ENCODE peak calls at places on chromosomes 12 and 14, in four cellular contexts. J, K, G and F are unnamed samples. For H3K4me1, the result is how much of the 10 kb centered on the place peaks cover.

GRCh38 chr12:96258451-96258933 is 64.3 kb downstream of the ELK3 start:
- DNase-seq in J (peak), G (no peak), K (no peak), F (no peak)

GRCh38 chr12:122980192-122981035 is at the start of gene ARL6IP4:
- DNase-seq in K (peak), J (no peak), G (no peak), F (no peak)

GRCh38 chr12:98399532-98399931 is 115.9 kb upstream of the TMPO start:
- DNase-seq in G (no peak), J (no peak), K (no peak), F (no peak)

GRCh38 chr14:43184540-43184939 is 1322.5 kb downstream of the FSCB start:
- DNase-seq in K (no peak), J (no peak), G (no peak), F (no peak)

GRCh38 chr12:52924764-52925716 is 20.2 kb upstream of the KRT8 start:
- DNase-seq in K (no peak), G (no peak), J (peak), F (no peak)

GRCh38 chr14:24613241-24613640 is 3.8 kb upstream of the GZMH start:
- DNase-seq in G (no peak), K (no peak), J (no peak), F (no peak)

GRCh38 chr12:123891011-123891410 is 81.6 kb downstream of the CCDC92 start:
- DNase-seq in G (no peak), J (no peak), K (no peak), F (no peak)

GRCh38 chr14:38074754-38075153 is 132.9 kb upstream of the SSTR1 start:
- DNase-seq in J (no peak), K (no peak), G (no peak), F (no peak)

GRCh38 chr12:13666806-13667205 is 314.6 kb downstream of the GRIN2B start:
- DNase-seq in J (no peak), G (no peak), K (no peak), F (no peak)

GRCh38 chr12:24530689-24531088 is 418.2 kb downstream of the BCAT1 start:
- DNase-seq in G (no peak), J (no peak), K (no peak), F (no peak)
- H3K4me1 ChIP-seq in G (under half), J (under half), K (under half), F (under half)

GRCh38 chr14:63641473-63642228 is at the start of gene WDR89:
- DNase-seq in K (peak), J (peak), G (peak), F (peak)
- TF ChIP-seq CTCF in K (peak), J (peak), G (no peak), F (peak)

DNA sequence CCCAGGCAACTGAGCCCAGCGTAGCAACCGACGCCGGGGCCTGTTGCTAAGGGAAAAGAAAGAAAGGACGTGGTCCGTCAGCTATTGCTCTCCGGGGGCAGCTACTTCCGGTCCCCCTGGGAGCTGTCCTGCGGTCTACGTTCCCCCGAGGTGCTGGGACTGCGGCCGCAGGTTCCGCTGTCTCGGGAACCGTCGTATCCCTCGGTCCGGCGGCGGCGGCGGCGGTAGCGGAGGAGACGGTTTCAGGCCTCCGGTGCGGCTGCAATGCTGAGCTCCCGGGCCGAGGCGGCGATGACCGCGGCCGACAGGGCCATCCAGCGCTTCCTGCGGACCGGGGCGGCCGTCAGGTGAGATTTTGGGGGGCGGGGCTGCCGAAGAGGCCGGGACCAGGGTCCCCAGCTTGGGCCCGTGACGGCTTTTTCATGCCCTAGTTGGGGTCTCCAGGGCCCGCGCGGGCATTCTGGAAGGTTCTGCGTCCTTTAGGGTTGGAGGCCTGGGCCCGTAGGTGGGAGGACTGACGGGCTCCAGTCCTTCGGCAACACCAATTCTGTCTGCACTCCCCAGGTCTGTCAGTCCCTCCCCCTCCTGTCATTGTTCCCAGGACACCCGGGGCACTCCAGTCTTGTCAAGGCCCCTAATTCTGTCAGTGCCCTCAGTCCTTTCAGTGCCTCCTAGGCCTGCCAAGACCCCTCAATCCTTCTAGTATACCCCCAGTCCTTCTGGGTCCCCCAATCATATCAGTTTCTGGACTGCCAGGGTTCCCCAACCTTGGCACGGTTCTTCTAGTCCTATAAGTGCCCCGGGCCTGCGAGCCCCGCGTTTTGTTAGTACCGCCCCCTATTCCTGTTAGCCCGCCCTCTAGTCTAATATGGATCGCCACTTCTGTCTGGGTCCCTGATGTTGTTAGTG is at the start of gene USP30:
- DNase-seq in G (no peak), J (peak), K (peak), F (peak)
- TF ChIP-seq POLR2A in G (no peak), J (peak), K (peak), F (no peak)

GRCh38 chr12:104536841-104537240 is 80.1 kb downstream of the CHST11 start:
- DNase-seq in K (no peak), G (no peak), J (no peak), F (no peak)
- H3K4me1 ChIP-seq in K (under half), G (under half), J (under half), F (under half)

GRCh38 chr14:90903101-90903500 is 86.9 kb upstream of the TTC7B start:
- DNase-seq in G (no peak), J (peak), K (no peak), F (no peak)
- TF ChIP-seq CTCF in G (peak), J (peak), K (peak), F (peak)